ENCODE peak calls at places on chromosomes 13 and 19, in seven cellular contexts. One of them, this sample, is unnamed.

GRCh38 chr13:57716295-57716694 is 84.8 kb downstream of the PCDH17 start:
- DNase-seq in ovary: no peak
- DNase-seq in Right ventricle myocardium superior: no peak
- DNase-seq in activated CD4-positive, alpha-beta T cell treated with anti-CD3 and anti-CD28 coated beads, Interleukin-2, amount 50 U/mL, for 4 hours: no peak
- DNase-seq in stromal cell of bone marrow: no peak
- DNase-seq in astrocyte of the hippocampus: no peak
- DNase-seq in T-helper 17 cell: no peak
- DNase-seq in this sample: no peak

GRCh38 chr13:107202371-107203023 is 634.6 kb upstream of the ARGLU1 start:
- DNase-seq in ovary: peak
- DNase-seq in Right ventricle myocardium superior: no peak
- DNase-seq in activated CD4-positive, alpha-beta T cell treated with anti-CD3 and anti-CD28 coated beads, Interleukin-2, amount 50 U/mL, for 4 hours: no peak
- DNase-seq in stromal cell of bone marrow: no peak
- DNase-seq in astrocyte of the hippocampus: peak
- DNase-seq in T-helper 17 cell: no peak
- DNase-seq in this sample: no peak

GRCh38 chr19:10418281-10419199 is 1.8 kb upstream of the PDE4A start:
- DNase-seq in ovary: no peak
- DNase-seq in Right ventricle myocardium superior: no peak
- DNase-seq in activated CD4-positive, alpha-beta T cell treated with anti-CD3 and anti-CD28 coated beads, Interleukin-2, amount 50 U/mL, for 4 hours: no peak
- DNase-seq in stromal cell of bone marrow: no peak
- DNase-seq in astrocyte of the hippocampus: no peak
- DNase-seq in T-helper 17 cell: no peak
- DNase-seq in this sample: no peak

GRCh38 chr13:99055286-99056073 is 77.6 kb upstream of the DOCK9 start:
- DNase-seq in ovary: no peak
- DNase-seq in Right ventricle myocardium superior: no peak
- DNase-seq in activated CD4-positive, alpha-beta T cell treated with anti-CD3 and anti-CD28 coated beads, Interleukin-2, amount 50 U/mL, for 4 hours: no peak
- DNase-seq in stromal cell of bone marrow: no peak
- DNase-seq in astrocyte of the hippocampus: no peak
- DNase-seq in T-helper 17 cell: no peak
- DNase-seq in this sample: no peak

GRCh38 chr13:26853272-26853818 is 92.8 kb upstream of the GPR12 start:
- DNase-seq in ovary: no peak
- DNase-seq in Right ventricle myocardium superior: no peak
- DNase-seq in activated CD4-positive, alpha-beta T cell treated with anti-CD3 and anti-CD28 coated beads, Interleukin-2, amount 50 U/mL, for 4 hours: no peak
- DNase-seq in stromal cell of bone marrow: no peak
- DNase-seq in astrocyte of the hippocampus: no peak
- DNase-seq in T-helper 17 cell: no peak
- DNase-seq in this sample: no peak

GRCh38 chr13:44434441-44435141 is 61.0 kb downstream of the SERP2 start:
- DNase-seq in ovary: peak
- DNase-seq in Right ventricle myocardium superior: no peak
- DNase-seq in activated CD4-positive, alpha-beta T cell treated with anti-CD3 and anti-CD28 coated beads, Interleukin-2, amount 50 U/mL, for 4 hours: no peak
- DNase-seq in stromal cell of bone marrow: no peak
- DNase-seq in astrocyte of the hippocampus: peak
- DNase-seq in T-helper 17 cell: no peak
- DNase-seq in this sample: no peak

GRCh38 chr13:34107814-34108213 is 289.9 kb downstream of the RFC3 start:
- DNase-seq in ovary: no peak
- DNase-seq in Right ventricle myocardium superior: no peak
- DNase-seq in activated CD4-positive, alpha-beta T cell treated with anti-CD3 and anti-CD28 coated beads, Interleukin-2, amount 50 U/mL, for 4 hours: no peak
- DNase-seq in stromal cell of bone marrow: no peak
- DNase-seq in astrocyte of the hippocampus: peak
- DNase-seq in T-helper 17 cell: no peak
- DNase-seq in this sample: no peak

GRCh38 chr13:110639935-110640334 is 24.6 kb downstream of the NAXD start:
- DNase-seq in ovary: no peak
- DNase-seq in Right ventricle myocardium superior: no peak
- DNase-seq in activated CD4-positive, alpha-beta T cell treated with anti-CD3 and anti-CD28 coated beads, Interleukin-2, amount 50 U/mL, for 4 hours: no peak
- DNase-seq in stromal cell of bone marrow: no peak
- DNase-seq in astrocyte of the hippocampus: no peak
- DNase-seq in T-helper 17 cell: no peak
- DNase-seq in this sample: no peak

GRCh38 chr19:19627716-19628498 is at the start of gene LPAR2:
- DNase-seq in ovary: peak
- DNase-seq in Right ventricle myocardium superior: peak
- DNase-seq in activated CD4-positive, alpha-beta T cell treated with anti-CD3 and anti-CD28 coated beads, Interleukin-2, amount 50 U/mL, for 4 hours: peak
- DNase-seq in stromal cell of bone marrow: no peak
- DNase-seq in astrocyte of the hippocampus: peak
- DNase-seq in T-helper 17 cell: peak
- DNase-seq in this sample: no peak

GRCh38 chr13:51112771-51113170 is 1.7 kb upstream of the C13orf42 start:
- DNase-seq in ovary: no peak
- DNase-seq in Right ventricle myocardium superior: no peak
- DNase-seq in activated CD4-positive, alpha-beta T cell treated with anti-CD3 and anti-CD28 coated beads, Interleukin-2, amount 50 U/mL, for 4 hours: no peak
- DNase-seq in stromal cell of bone marrow: no peak
- DNase-seq in astrocyte of the hippocampus: no peak
- DNase-seq in T-helper 17 cell: no peak
- DNase-seq in this sample: no peak

GRCh38 chr19:5013761-5014160 is 44.8 kb downstream of the KDM4B start:
- DNase-seq in ovary: no peak
- DNase-seq in Right ventricle myocardium superior: peak
- DNase-seq in activated CD4-positive, alpha-beta T cell treated with anti-CD3 and anti-CD28 coated beads, Interleukin-2, amount 50 U/mL, for 4 hours: no peak
- DNase-seq in stromal cell of bone marrow: no peak
- DNase-seq in astrocyte of the hippocampus: no peak
- DNase-seq in T-helper 17 cell: no peak
- DNase-seq in this sample: no peak

GRCh38 chr19:11136400-11137101 is 19.0 kb downstream of the SPC24 start:
- DNase-seq in ovary: no peak
- DNase-seq in Right ventricle myocardium superior: no peak
- DNase-seq in activated CD4-positive, alpha-beta T cell treated with anti-CD3 and anti-CD28 coated beads, Interleukin-2, amount 50 U/mL, for 4 hours: no peak
- DNase-seq in stromal cell of bone marrow: no peak
- DNase-seq in astrocyte of the hippocampus: no peak
- DNase-seq in T-helper 17 cell: no peak
- DNase-seq in this sample: no peak

GRCh38 chr19:19329199-19329598 is 8.6 kb downstream of the MAU2 start:
- DNase-seq in ovary: no peak
- DNase-seq in Right ventricle myocardium superior: no peak
- DNase-seq in activated CD4-positive, alpha-beta T cell treated with anti-CD3 and anti-CD28 coated beads, Interleukin-2, amount 50 U/mL, for 4 hours: no peak
- DNase-seq in stromal cell of bone marrow: no peak
- DNase-seq in astrocyte of the hippocampus: no peak
- DNase-seq in T-helper 17 cell: no peak
- DNase-seq in this sample: no peak

GRCh38 chr19:31113250-31113685 is 236.0 kb downstream of the TSHZ3 start:
- DNase-seq in ovary: no peak
- DNase-seq in Right ventricle myocardium superior: no peak
- DNase-seq in activated CD4-positive, alpha-beta T cell treated with anti-CD3 and anti-CD28 coated beads, Interleukin-2, amount 50 U/mL, for 4 hours: no peak
- DNase-seq in stromal cell of bone marrow: no peak
- DNase-seq in astrocyte of the hippocampus: peak
- DNase-seq in T-helper 17 cell: no peak
- DNase-seq in this sample: no peak

GRCh38 chr19:741506-742131 is 9.3 kb upstream of the MISP start:
- DNase-seq in ovary: no peak
- DNase-seq in Right ventricle myocardium superior: no peak
- DNase-seq in activated CD4-positive, alpha-beta T cell treated with anti-CD3 and anti-CD28 coated beads, Interleukin-2, amount 50 U/mL, for 4 hours: no peak
- DNase-seq in stromal cell of bone marrow: no peak
- DNase-seq in astrocyte of the hippocampus: no peak
- DNase-seq in T-helper 17 cell: no peak
- DNase-seq in this sample: no peak

GRCh38 chr19:55642153-55643002 is 1.1 kb upstream of the ZNF581 start:
- DNase-seq in ovary: no peak
- DNase-seq in Right ventricle myocardium superior: peak
- DNase-seq in activated CD4-positive, alpha-beta T cell treated with anti-CD3 and anti-CD28 coated beads, Interleukin-2, amount 50 U/mL, for 4 hours: no peak
- DNase-seq in stromal cell of bone marrow: no peak
- DNase-seq in astrocyte of the hippocampus: peak
- DNase-seq in T-helper 17 cell: no peak
- DNase-seq in this sample: no peak

GRCh38 chr19:16369664-16370576 is 45.3 kb downstream of the KLF2 start:
- DNase-seq in ovary: peak
- DNase-seq in Right ventricle myocardium superior: peak
- DNase-seq in activated CD4-positive, alpha-beta T cell treated with anti-CD3 and anti-CD28 coated beads, Interleukin-2, amount 50 U/mL, for 4 hours: peak
- DNase-seq in stromal cell of bone marrow: no peak
- DNase-seq in astrocyte of the hippocampus: no peak
- DNase-seq in T-helper 17 cell: peak
- DNase-seq in this sample: no peak

GRCh38 chr19:22030680-22031079 is 19.9 kb upstream of the ZNF208 start:
- DNase-seq in ovary: no peak
- DNase-seq in Right ventricle myocardium superior: no peak
- DNase-seq in activated CD4-positive, alpha-beta T cell treated with anti-CD3 and anti-CD28 coated beads, Interleukin-2, amount 50 U/mL, for 4 hours: no peak
- DNase-seq in stromal cell of bone marrow: no peak
- DNase-seq in astrocyte of the hippocampus: no peak
- DNase-seq in T-helper 17 cell: no peak
- DNase-seq in this sample: no peak

GRCh38 chr13:110471833-110472162 is 89.7 kb downstream of the RAB20 start:
- DNase-seq in ovary: no peak
- DNase-seq in Right ventricle myocardium superior: peak
- DNase-seq in activated CD4-positive, alpha-beta T cell treated with anti-CD3 and anti-CD28 coated beads, Interleukin-2, amount 50 U/mL, for 4 hours: no peak
- DNase-seq in stromal cell of bone marrow: no peak
- DNase-seq in astrocyte of the hippocampus: no peak
- DNase-seq in T-helper 17 cell: no peak
- DNase-seq in this sample: peak